ENCODE peak calls at places on chromosomes 16 and 17, in four cellular contexts. U is A549, A is ecto neural progenitor cell, G is foreskin melanocyte. L is an unnamed sample.

GRCh38 chr17:42133461-42134041 is 10.9 kb downstream of the HSPB9 start:
- DNase-seq in U (no peak), G (no peak), A (no peak), L (no peak)

GRCh38 chr17:39632153-39632941 is 4.6 kb upstream of the STARD3 start:
- DNase-seq in G (no peak), A (no peak), U (no peak), L (no peak)

GRCh38 chr16:29784157-29784556 is 6.1 kb downstream of the ZG16 start:
- DNase-seq in G (no peak), U (no peak), A (no peak), L (no peak)

GRCh38 chr16:74035816-74036215 is 260.8 kb upstream of the PSMD7 start:
- DNase-seq in U (peak; percentile 25), A (no peak), G (peak; percentile 13), L (peak; percentile 30)

GRCh38 chr17:43125967-43126910 is 1.1 kb upstream of the BRCA1 start:
- DNase-seq in A (peak; percentile 63), U (no peak), G (no peak), L (peak; percentile 68)

GRCh38 chr17:55547027-55547670 is 35.9 kb upstream of the SMIM36 start:
- DNase-seq in G (no peak), A (no peak), U (no peak), L (no peak)

GRCh38 chr17:74115586-74115985 is 87.9 kb upstream of the RPL38 start:
- DNase-seq in G (no peak), A (no peak), U (no peak), L (no peak)

GRCh38 chr16:84585886-84586285 is 32.0 kb downstream of the COTL1 start:
- DNase-seq in U (peak; percentile 48), G (peak; percentile 24), A (peak; percentile 84), L (peak; percentile 46)

L was measured in Caco-2.